ENCODE peak calls at places on chromosomes 7 and 10, in nine cellular contexts. J is IMR-90, Q is kidney epithelial cell, U is GM23338, Y is endothelial cell of umbilical vein, M is astrocyte of the spinal cord, V is astrocyte of the cerebellum, D is A549, P is tibial nerve. L is an unnamed sample.

GRCh38 chr10:13100349-13101294 is 659 bp downstream of the OPTN start:
- DNase-seq in M (peak; percentile 35), J (peak; percentile 31), D (peak; percentile 45), U (peak; percentile 53), Y (peak; percentile 53), Q (no peak), V (no peak), P (no peak), L (peak; percentile 49)

GRCh38 chr7:111107576-111107975 is 16.6 kb downstream of the LRRN3 start:
- DNase-seq in D (no peak), U (no peak), Q (no peak), V (no peak), M (no peak), Y (no peak), J (peak; percentile 33), P (no peak), L (peak; percentile 16)

GRCh38 chr10:128875955-128876354 is 591.1 kb upstream of the MGMT start:
- DNase-seq in Q (no peak), V (no peak), P (peak; percentile 21), Y (no peak), J (no peak), U (no peak), M (no peak), D (no peak), L (no peak)

GRCh38 chr10:11454958-11455566 is 156.4 kb downstream of the USP6NL start:
- DNase-seq in U (peak; percentile 64), D (no peak), J (no peak), Y (no peak), V (no peak), Q (no peak), M (no peak), P (no peak), L (no peak)

GRCh38 chr7:96426027-96426426 is 104.1 kb upstream of the SLC25A13 start:
- DNase-seq in J (no peak), Y (peak; percentile 78), V (no peak), D (no peak), M (peak; percentile 10), Q (peak; percentile 16), U (no peak), P (no peak), L (peak; percentile 67)

GRCh38 chr10:126663880-126664279 is 6.6 kb downstream of the C10orf90 start:
- DNase-seq in Q (no peak), J (peak; percentile 0), U (no peak), V (peak; percentile 23), M (peak; percentile 78), P (no peak), Y (no peak), D (peak; percentile 5), L (peak; percentile 28)

GRCh38 chr10:103542764-103543616 is 49.5 kb downstream of the NEURL1 start:
- DNase-seq in M (peak; percentile 27), V (no peak), Q (no peak), J (peak; percentile 49), P (no peak), Y (peak; percentile 66), U (peak; percentile 82), D (no peak), L (peak; percentile 34)

GRCh38 chr7:22989646-22990587 is 24.0 kb downstream of the HYCC1 start:
- DNase-seq in P (no peak), M (no peak), Y (peak; percentile 77), V (no peak), D (no peak), U (no peak), Q (no peak), J (no peak), L (no peak)

GRCh38 chr7:122883049-122883670 is 3.1 kb downstream of the CADPS2 start:
- DNase-seq in D (no peak), P (no peak), U (no peak), J (no peak), Q (no peak), V (no peak), Y (no peak), M (no peak), L (no peak)

GRCh38 chr7:44279731-44280505 is 45.5 kb downstream of the CAMK2B start:
- DNase-seq in U (no peak), D (no peak), M (no peak), Q (no peak), V (no peak), J (no peak), P (peak; percentile 5), Y (no peak), L (no peak)

GRCh38 chr10:8043569-8044306 is 10.8 kb upstream of the GATA3 start:
- DNase-seq in D (no peak), M (no peak), P (no peak), U (peak; percentile 89), Y (peak; percentile 16), Q (no peak), V (no peak), J (no peak), L (no peak)

GRCh38 chr10:91349381-91349780 is 60.8 kb upstream of the HECTD2 start:
- DNase-seq in M (peak; percentile 98), Q (peak; percentile 61), P (no peak), Y (peak; percentile 57), V (peak; percentile 89), J (peak; percentile 99), U (no peak), D (no peak), L (peak; percentile 78)

GRCh38 chr10:125982256-125982948 is 86.0 kb downstream of the FANK1 start:
- DNase-seq in D (peak; percentile 35), V (peak; percentile 67), M (peak; percentile 83), U (peak; percentile 88), Y (peak; percentile 78), Q (peak; percentile 29), J (peak; percentile 74), P (no peak), L (peak; percentile 72)

DNA sequence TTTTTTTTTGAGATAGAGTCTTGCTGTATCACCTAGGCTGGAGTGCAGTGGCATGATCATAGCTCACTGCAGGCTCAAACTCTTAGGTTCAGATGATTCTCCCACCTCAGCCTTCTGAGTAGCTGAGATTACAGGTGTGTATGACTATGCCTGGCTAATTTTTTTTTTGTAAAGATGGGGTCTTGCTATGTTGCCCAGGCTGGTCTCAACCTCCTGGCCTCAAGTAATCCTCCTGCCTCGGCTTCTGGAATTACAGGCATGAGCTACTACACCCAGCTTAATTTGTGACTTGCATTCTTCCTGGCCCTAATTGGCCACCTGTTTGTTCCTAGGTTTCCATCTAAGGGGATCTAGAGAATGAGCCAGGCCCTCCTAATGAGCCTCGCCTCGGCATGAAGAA is 9.3 kb downstream of the ARHGAP22 start:
- DNase-seq in Y (no peak), U (no peak), M (no peak), J (no peak), D (no peak), Q (no peak), P (no peak), V (no peak), L (no peak)
- H3K4me3 ChIP-seq in Y (no peak overlapping the region), U (no peak overlapping the region), M (no peak overlapping the region), J (no peak overlapping the region), D (no peak overlapping the region), Q (no peak overlapping the region), P (no peak overlapping the region), V (no peak overlapping the region), L (no peak overlapping the region)

DNA sequence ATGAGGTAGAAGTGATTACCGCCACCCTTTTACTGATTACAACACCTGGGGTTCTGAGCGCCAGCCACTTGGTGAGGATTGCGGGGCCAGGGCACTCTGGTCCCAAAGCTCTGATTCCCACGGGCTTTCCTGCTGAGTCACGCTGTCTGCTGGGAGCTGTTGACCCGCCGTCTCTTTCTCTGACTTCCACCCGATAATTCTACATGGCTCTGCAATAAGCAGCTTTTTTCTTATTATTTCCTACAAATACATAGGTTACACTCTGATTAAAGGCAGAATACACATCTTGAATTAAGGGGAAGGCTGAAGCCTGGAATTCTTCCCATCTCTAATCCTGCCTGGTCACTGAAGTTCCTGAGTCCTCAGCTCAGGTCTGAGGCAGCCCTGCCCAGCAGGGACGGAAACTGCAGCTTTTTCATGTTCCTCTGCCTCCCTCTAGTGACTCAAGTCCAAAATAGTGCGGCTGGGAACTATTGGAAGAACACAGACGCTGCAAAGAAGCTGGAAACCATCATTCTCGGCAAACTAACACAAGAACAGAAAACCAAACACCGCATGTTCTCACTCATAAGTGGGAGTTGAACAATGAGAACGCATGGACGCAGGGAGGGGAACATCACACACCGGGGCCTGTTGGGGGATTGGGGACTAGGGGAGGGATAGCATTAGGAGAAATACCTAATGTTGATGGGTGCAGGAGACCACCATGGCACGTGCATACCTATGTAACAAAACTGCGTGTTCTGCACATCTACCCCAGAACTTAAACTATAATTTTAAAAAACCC is 178.3 kb downstream of the PRKCQ start:
- DNase-seq in V (peak; percentile 86), M (peak; percentile 94), P (peak; percentile 46), Y (peak; percentile 89), J (peak; percentile 92), Q (peak; percentile 58), U (peak; percentile 97), D (peak; percentile 97), L (peak; percentile 91)
- TF ChIP-seq CTCF in V (peak; percentile 74), M (peak; percentile 75), P (peak; percentile 70), Y (peak; percentile 76), J (peak; percentile 83), Q (peak; percentile 68), U (peak; percentile 96), D (peak; percentile 89), L (peak; percentile 81)

DNA sequence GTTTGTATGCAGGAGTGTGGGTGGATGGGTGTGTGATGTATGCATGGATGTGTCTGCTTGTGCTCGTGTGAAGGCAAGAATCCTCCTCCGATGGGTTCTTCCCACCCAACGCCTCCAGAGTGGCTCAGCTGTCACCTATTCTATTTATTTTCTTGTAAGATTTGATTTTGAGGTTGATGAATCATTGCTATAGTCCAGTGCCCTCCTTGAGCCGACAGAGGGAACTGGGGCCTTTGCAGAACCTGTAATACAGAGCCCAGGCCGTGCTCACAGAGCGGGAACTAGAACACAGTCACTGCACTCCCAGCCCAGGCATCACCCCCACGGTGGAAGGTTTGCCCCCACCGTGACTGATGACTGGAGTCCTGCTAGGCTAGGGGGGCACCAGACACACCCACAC is 2.1 kb downstream of the RARRES2 start:
- DNase-seq in V (no peak), U (no peak), P (no peak), M (no peak), D (no peak), Q (peak; percentile 63), Y (no peak), J (no peak), L (no peak)
- H3K4me3 ChIP-seq in V (no peak overlapping the region), U (peak overlapping the region; percentile 93), P (no peak overlapping the region), M (no peak overlapping the region), D (no peak overlapping the region), Q (no peak overlapping the region), Y (no peak overlapping the region), J (no peak overlapping the region), L (no peak overlapping the region)

GRCh38 chr7:74052628-74053027 is 24.7 kb downstream of the ELN start:
- DNase-seq in U (no peak), J (no peak), D (no peak), M (no peak), V (no peak), P (no peak), Y (no peak), Q (no peak), L (no peak)

GRCh38 chr7:74051193-74051592 is 23.2 kb downstream of the ELN start:
- DNase-seq in M (peak; percentile 29), J (no peak), D (no peak), Y (no peak), V (no peak), Q (no peak), P (no peak), U (no peak), L (no peak)

GRCh38 chr7:74053589-74054186 is 25.7 kb downstream of the ELN start:
- DNase-seq in Q (no peak), P (no peak), J (no peak), D (no peak), V (no peak), U (no peak), Y (no peak), M (no peak), L (no peak)

GRCh38 chr7:74049997-74050798 is 22.2 kb downstream of the ELN start:
- DNase-seq in D (no peak), V (no peak), Q (no peak), P (no peak), M (no peak), J (no peak), Y (no peak), U (no peak), L (no peak)

GRCh38 chr7:74051629-74052410 is 23.8 kb downstream of the ELN start:
- DNase-seq in P (no peak), J (no peak), V (no peak), D (peak; percentile 52), Q (no peak), U (peak; percentile 88), M (no peak), Y (no peak), L (peak; percentile 42)
- TF ChIP-seq CTCF in P (no peak), J (peak; percentile 31), V (no peak), D (peak; percentile 42), Q (peak; percentile 48), U (peak; percentile 79), M (peak; percentile 31), Y (peak; percentile 19), L (peak; percentile 22)

L was measured in epithelial cell of esophagus.